ENCODE peak calls at places on chromosomes 12 and 14, in nine cellular contexts. A, C, D, Y, T, Q, R, E and S are unnamed samples.

GRCh38 chr12:24078318-24078765 is 128.9 kb upstream of the SOX5 start:
- DNase-seq in A (no peak), D (peak; percentile 46), Q (no peak), R (peak; percentile 28), E (no peak), T (no peak), Y (no peak), C (peak; percentile 35), S (no peak)

GRCh38 chr12:122473543-122474323 is 27.0 kb downstream of the ZCCHC8 start:
- DNase-seq in A (no peak), D (peak; percentile 72), Y (no peak), Q (peak; percentile 15), R (peak; percentile 93), T (peak; percentile 47), C (peak; percentile 77), E (no peak), S (no peak)

GRCh38 chr12:23895792-23896218 is 53.7 kb downstream of the SOX5 start:
- DNase-seq in D (peak; percentile 89), Y (no peak), C (peak; percentile 10), T (no peak), R (no peak), Q (no peak), A (no peak), E (no peak), S (no peak)

GRCh38 chr14:97267509-97267908 is 470.3 kb downstream of the VRK1 start:
- DNase-seq in D (peak; percentile 78), R (peak; percentile 1), E (no peak), T (no peak), A (no peak), C (no peak), Y (no peak), Q (no peak), S (no peak)

GRCh38 chr14:89304972-89305703 is 111.9 kb downstream of the FOXN3 start:
- DNase-seq in D (peak; percentile 80), T (no peak), Q (peak; percentile 37), A (no peak), E (no peak), Y (no peak), R (peak; percentile 83), C (peak; percentile 75), S (no peak)

GRCh38 chr12:109716512-109717389 is 3.1 kb downstream of the FAM222A start:
- DNase-seq in C (no peak), Y (no peak), T (no peak), R (no peak), Q (peak; percentile 35), D (no peak), A (no peak), E (no peak), S (no peak)

GRCh38 chr14:89201645-89202044 is 215.4 kb downstream of the FOXN3 start:
- DNase-seq in A (no peak), T (no peak), C (no peak), Y (no peak), Q (peak; percentile 11), D (no peak), R (no peak), E (no peak), S (no peak)

GRCh38 chr12:12734054-12734453 is 16.9 kb downstream of the CDKN1B start:
- DNase-seq in A (no peak), E (no peak), R (peak; percentile 82), Q (no peak), C (no peak), T (no peak), D (peak; percentile 75), Y (no peak), S (no peak)

GRCh38 chr12:124037341-124037740 is 64.3 kb downstream of the ZNF664 start:
- DNase-seq in D (no peak), Y (no peak), E (no peak), C (no peak), A (no peak), Q (no peak), R (no peak), T (no peak), S (no peak)

GRCh38 chr14:56759633-56760032 is 50.6 kb downstream of the OTX2 start:
- DNase-seq in Q (no peak), Y (no peak), D (no peak), A (no peak), T (no peak), E (no peak), C (no peak), R (no peak), S (no peak)

GRCh38 chr12:5138256-5138655 is 94.6 kb downstream of the KCNA5 start:
- DNase-seq in E (no peak), A (no peak), R (no peak), C (no peak), D (peak; percentile 8), Q (no peak), Y (no peak), T (no peak), S (no peak)

GRCh38 chr12:54162741-54163140 is 26.0 kb downstream of the SMUG1 start:
- DNase-seq in Y (no peak), C (no peak), D (no peak), R (no peak), E (no peak), A (no peak), Q (no peak), T (no peak), S (no peak)

GRCh38 chr14:68365228-68365627 is 427.6 kb downstream of the ZFP36L1 start:
- DNase-seq in T (peak; percentile 65), R (peak; percentile 70), C (peak; percentile 78), E (peak; percentile 7), Y (peak; percentile 37), D (peak; percentile 89), Q (no peak), A (no peak), S (no peak)

GRCh38 chr12:1044697-1045096 is 53.7 kb downstream of the ERC1 start:
- DNase-seq in D (peak; percentile 66), T (peak; percentile 32), Y (peak; percentile 17), A (peak; percentile 8), E (no peak), R (peak; percentile 43), C (peak; percentile 30), Q (no peak), S (no peak)

GRCh38 chr12:108757842-108758241 is 26.5 kb upstream of the CORO1C start:
- DNase-seq in R (no peak), D (no peak), A (no peak), Y (no peak), Q (no peak), E (no peak), C (no peak), T (peak; percentile 61), S (no peak)

GRCh38 chr12:8904665-8905064 is 9.6 kb upstream of the PHC1 start:
- DNase-seq in R (no peak), Q (no peak), E (no peak), A (no peak), D (no peak), T (no peak), Y (no peak), C (no peak), S (no peak)

GRCh38 chr12:76186507-76186906 is 102.0 kb upstream of the NAP1L1 start:
- DNase-seq in R (no peak), E (no peak), T (no peak), Q (no peak), A (no peak), Y (peak; percentile 17), D (peak; percentile 83), C (peak; percentile 75), S (no peak)

GRCh38 chr12:76178461-76178860 is 94.0 kb upstream of the NAP1L1 start:
- DNase-seq in A (no peak), Y (no peak), Q (no peak), C (no peak), R (no peak), T (no peak), E (no peak), D (no peak), S (no peak)

GRCh38 chr12:76183459-76184186 is 99.1 kb upstream of the NAP1L1 start:
- DNase-seq in R (peak; percentile 98), C (peak; percentile 98), D (peak; percentile 97), E (peak; percentile 79), Y (peak; percentile 86), Q (no peak), T (peak; percentile 97), A (peak; percentile 64), S (peak; percentile 84)

GRCh38 chr12:76176935-76177334 is 92.5 kb upstream of the NAP1L1 start:
- DNase-seq in T (no peak), C (no peak), D (no peak), R (peak; percentile 11), Y (no peak), E (no peak), Q (no peak), A (no peak), S (no peak)

GRCh38 chr12:76180401-76181277 is 96.2 kb upstream of the NAP1L1 start:
- DNase-seq in Q (no peak), C (no peak), Y (no peak), T (no peak), R (no peak), E (no peak), A (no peak), D (no peak), S (no peak)
- TF ChIP-seq CTCF in Q (no peak), C (no peak), Y (no peak), T (no peak), R (no peak), E (no peak), A (no peak), D (no peak), S (no peak)

GRCh38 chr14:50320279-50320678 is 8.2 kb downstream of the DMAC2L start:
- DNase-seq in Y (no peak), A (no peak), R (peak; percentile 87), C (peak; percentile 85), E (no peak), Q (no peak), T (peak; percentile 83), D (peak; percentile 69), S (no peak)
- H3K4me3 ChIP-seq in Y (peak overlapping the region; percentile 3), A (no peak overlapping the region), R (no peak overlapping the region), C (no peak overlapping the region), E (no peak overlapping the region), Q (peak overlapping the region; percentile 39), T (no peak overlapping the region), D (no peak overlapping the region), S (no peak overlapping the region)

GRCh38 chr14:26905219-26905618 is 307.4 kb upstream of the NOVA1 start:
- DNase-seq in R (no peak), C (no peak), E (no peak), A (no peak), D (no peak), Q (no peak), Y (no peak), T (no peak), S (no peak)
- TF ChIP-seq CTCF in R (no peak), C (no peak), E (no peak), A (peak; percentile 9), D (no peak), Q (no peak), Y (no peak), T (no peak), S (no peak)

DNA sequence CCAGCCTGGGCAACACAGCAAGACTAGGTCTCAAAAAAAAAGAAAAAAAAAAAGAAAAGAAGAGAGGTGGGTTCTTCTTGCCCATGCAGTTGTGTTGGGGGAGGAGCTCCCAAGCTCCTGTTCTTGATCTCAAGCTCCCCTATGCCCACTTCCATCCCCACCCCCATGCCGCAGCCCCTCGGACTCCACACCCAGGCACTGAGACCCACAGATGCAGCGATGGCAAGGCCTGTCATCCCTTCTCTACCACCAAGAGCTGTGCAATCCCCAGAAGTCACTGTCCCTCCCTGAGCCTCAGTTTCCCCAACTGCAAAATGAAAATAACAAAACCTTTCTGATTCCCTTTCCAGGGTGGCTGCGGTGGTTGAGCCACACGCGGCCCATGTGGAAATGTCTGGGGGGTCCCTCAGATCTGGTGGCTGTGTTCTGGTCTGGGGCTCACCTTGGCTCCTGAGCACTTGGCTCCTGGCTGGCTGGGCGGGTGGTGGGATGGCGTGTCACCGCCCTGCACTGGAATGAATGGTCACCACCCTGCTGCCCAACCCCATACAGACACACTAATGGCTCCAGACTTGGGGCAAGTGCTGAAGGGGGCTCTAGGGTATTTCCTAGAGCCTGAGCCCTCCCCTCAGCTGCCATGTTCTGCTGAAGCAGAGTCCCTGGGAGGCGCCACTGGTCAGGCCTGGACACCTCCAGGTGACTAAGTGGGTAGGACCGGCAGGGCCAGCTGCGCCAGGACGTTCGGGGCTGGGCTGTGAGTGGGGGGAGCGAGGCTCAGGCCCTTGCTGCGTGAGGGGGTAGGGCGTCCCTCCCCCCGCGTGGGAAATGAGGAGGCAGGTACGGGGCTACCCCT is 22.5 kb upstream of the KIF26A start:
- DNase-seq in R (no peak), A (no peak), C (no peak), Q (no peak), Y (no peak), E (no peak), D (no peak), T (no peak), S (no peak)
- H3K4me3 ChIP-seq in R (no peak overlapping the region), A (peak overlapping the region; percentile 54), C (peak overlapping the region; percentile 20), Q (peak overlapping the region; percentile 53), Y (peak overlapping the region; percentile 14), E (peak overlapping the region; percentile 44), D (no peak overlapping the region), T (peak overlapping the region; percentile 60), S (peak overlapping the region; percentile 42)